ENCODE peak calls at places on chromosomes 6 and 20, in five cellular contexts. C is Panc1, K is cardiac muscle cell, G is adrenal gland, H is heart right ventricle. R is an unnamed sample.

GRCh38 chr6:88663801-88664200 is 299.6 kb downstream of the RNGTT start:
- DNase-seq in H (no peak), G (no peak), C (no peak), K (no peak), R (no peak)

GRCh38 chr6:13282393-13283069 is 45.8 kb downstream of the TBC1D7 start:
- DNase-seq in C (no peak), G (no peak), H (no peak), K (no peak), R (no peak)

GRCh38 chr6:168032383-168032760 is 34.9 kb downstream of the KIF25 start:
- DNase-seq in C (no peak), G (peak; percentile 49), K (peak; percentile 85), H (no peak), R (peak; percentile 35)

GRCh38 chr6:77324851-77325250 is 138.4 kb downstream of the HTR1B start:
- DNase-seq in C (no peak), G (no peak), K (peak; percentile 30), H (no peak), R (no peak)

GRCh38 chr20:63321148-63321831 is 28.3 kb downstream of the COL20A1 start:
- DNase-seq in C (no peak), K (peak; percentile 67), H (peak; percentile 75), G (no peak), R (no peak)

GRCh38 chr6:71194730-71195129 is 93.9 kb upstream of the OGFRL1 start:
- DNase-seq in G (no peak), H (no peak), K (peak; percentile 87), C (no peak), R (no peak)

GRCh38 chr6:140438346-140438735 is 1063.9 kb upstream of the CITED2 start:
- DNase-seq in K (no peak), G (no peak), C (no peak), H (no peak), R (no peak)

GRCh38 chr6:119040229-119040628 is 38.2 kb downstream of the FAM184A start:
- DNase-seq in K (no peak), C (no peak), H (no peak), G (no peak), R (no peak)

GRCh38 chr6:14732226-14732844 is 513.5 kb upstream of the JARID2 start:
- DNase-seq in H (no peak), G (no peak), C (no peak), K (no peak), R (no peak)

GRCh38 chr6:136822051-136822378 is 377 bp upstream of the PEX7 start:
- DNase-seq in K (peak; percentile 62), C (peak; percentile 17), H (no peak), G (peak; percentile 71), R (peak; percentile 7)

GRCh38 chr6:111812080-111813038 is 60.9 kb downstream of the FYN start:
- DNase-seq in H (no peak), G (no peak), C (no peak), K (no peak), R (no peak)
- H3K4me1 ChIP-seq in H (peaks cover 17% of the 10 kb centered on the region), G (no peaks in the 10 kb centered on the region), C (no peaks in the 10 kb centered on the region), K (no peaks in the 10 kb centered on the region), R (peaks cover 10% of the 10 kb centered on the region)

DNA sequence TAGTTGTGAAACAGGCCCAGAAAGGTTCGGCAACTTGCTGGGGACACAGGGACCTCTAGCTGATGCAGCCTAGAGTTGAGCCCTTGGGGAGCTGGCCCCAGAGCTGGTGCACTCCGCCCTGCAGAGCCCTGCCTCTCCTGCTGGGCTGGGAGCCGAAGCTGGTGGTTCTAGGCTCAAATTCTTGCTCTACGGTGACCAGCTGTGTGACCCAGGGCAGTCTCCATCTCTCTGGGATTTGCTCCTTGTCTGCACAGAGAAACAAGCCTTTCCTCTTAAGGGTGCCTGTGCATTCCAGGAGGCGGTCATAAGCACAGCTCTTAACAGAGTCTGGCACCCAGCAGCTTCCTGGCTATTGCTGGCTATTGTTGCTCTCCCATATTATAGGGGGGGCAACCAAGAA is 47.4 kb downstream of the RBM38 start:
- DNase-seq in C (no peak), H (no peak), K (no peak), G (no peak), R (no peak)
- H3K4me1 ChIP-seq in C (peaks cover 11% of the 10 kb centered on the region), H (peaks cover 47% of the 10 kb centered on the region), K (peaks cover 63% of the 10 kb centered on the region), G (no peaks in the 10 kb centered on the region), R (peaks cover 34% of the 10 kb centered on the region)

DNA sequence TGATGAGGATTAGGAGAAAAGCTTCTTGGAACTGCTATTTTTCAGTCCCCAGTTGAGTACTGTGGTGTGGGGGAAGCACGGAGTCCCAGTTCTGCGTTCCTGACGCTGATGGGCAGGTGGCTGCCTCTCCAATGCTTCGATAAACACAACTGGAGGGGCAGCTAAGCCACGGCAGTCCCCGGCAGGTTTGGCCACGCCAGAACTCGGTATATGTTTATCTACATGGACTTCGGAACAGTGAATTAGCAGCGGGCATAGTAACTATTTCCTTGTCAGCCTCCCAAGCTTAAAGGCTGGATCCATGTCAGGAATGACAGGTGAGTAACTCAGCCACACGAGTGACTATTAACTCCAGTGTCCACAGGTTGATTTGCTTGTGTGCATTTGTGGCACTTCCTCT is 354.4 kb downstream of the ZFAND3 start:
- DNase-seq in K (no peak), C (no peak), H (no peak), G (no peak), R (no peak)
- H3K4me1 ChIP-seq in K (peaks cover 10% of the 10 kb centered on the region), C (no peaks in the 10 kb centered on the region), H (no peaks in the 10 kb centered on the region), G (no peaks in the 10 kb centered on the region), R (peaks cover 30% of the 10 kb centered on the region)

DNA sequence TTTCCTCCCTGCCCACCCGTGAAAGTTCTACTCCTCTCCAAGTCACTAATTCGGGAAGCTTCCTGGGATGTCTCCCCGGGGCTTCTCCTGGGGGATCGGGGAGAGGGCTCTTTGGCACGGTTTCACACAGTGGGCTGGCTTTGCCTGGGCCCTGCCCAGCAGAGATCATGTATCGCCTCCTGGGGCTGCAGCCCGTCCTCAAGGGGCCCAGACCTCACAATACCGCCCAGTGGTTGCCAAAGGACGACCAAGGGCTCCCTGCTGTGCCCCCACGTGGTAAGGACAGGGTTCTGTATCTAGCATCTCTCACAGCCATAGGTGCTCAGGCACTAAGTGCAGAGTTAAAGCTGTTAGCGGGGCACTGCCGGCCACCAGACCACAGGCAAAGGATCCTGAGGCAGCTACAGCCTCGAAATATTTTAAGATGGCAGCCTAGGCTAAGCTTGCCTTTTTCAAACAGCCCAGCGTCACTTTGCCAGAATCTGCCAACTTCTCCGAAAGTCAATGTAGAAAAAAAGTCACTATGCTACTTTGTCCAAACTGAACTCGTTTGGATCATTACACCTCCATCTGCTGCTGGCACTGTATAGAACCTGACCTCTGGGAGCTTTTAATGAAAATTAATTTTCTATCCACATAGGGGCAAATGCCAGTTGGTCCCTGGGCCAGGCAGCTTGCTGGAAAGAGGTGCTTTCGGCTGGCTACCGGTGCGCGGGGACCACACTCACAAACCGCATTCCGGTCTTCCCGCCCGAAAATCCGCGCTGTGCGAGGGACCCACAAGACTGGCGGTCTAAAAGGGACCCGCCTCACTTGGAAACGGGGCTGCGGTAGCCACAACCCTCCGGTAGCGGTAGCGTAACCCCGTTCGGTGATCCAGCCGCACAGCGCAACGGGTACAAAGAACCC is 1.3 kb upstream of the NNAT start:
- DNase-seq in C (no peak), H (peak; percentile 24), K (no peak), G (peak; percentile 53), R (peak; percentile 46)
- H3K4me1 ChIP-seq in C (peaks cover 3% of the 10 kb centered on the region), H (peaks cover 85% of the 10 kb centered on the region), K (peaks cover 16% of the 10 kb centered on the region), G (no peaks in the 10 kb centered on the region), R (peaks cover 33% of the 10 kb centered on the region)

GRCh38 chr6:166201878-166202277 is 34.2 kb upstream of the TBXT start:
- DNase-seq in G (no peak), C (no peak), K (no peak), H (no peak), R (no peak)
- H3K4me1 ChIP-seq in G (no peaks in the 10 kb centered on the region), C (no peaks in the 10 kb centered on the region), K (no peaks in the 10 kb centered on the region), H (no peaks in the 10 kb centered on the region), R (peaks cover 20% of the 10 kb centered on the region)

DNA sequence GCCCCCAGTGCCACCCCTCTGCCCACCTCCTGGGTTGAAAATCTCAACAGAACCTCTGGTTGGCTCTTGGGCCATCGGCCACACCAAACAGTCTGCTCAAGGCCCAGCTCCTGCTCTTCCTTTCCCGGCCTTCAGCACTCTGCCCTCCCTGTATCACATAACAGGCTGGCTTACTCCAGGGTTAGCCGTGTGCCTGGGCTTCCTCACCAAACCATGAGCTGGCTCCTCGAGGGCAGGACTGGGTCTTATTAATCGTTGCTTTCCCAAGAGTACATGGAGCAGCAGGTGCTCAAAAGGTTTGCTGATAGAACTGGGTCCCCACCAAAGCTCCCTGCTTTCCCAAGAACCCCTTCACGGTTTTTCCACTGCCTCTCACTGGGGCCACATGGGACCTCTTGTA is 12.7 kb upstream of the FAM83C start:
- DNase-seq in C (no peak), K (no peak), G (no peak), H (no peak), R (no peak)
- H3K4me1 ChIP-seq in C (peaks cover 78% of the 10 kb centered on the region), K (no peaks in the 10 kb centered on the region), G (peaks cover 10% of the 10 kb centered on the region), H (peaks cover 18% of the 10 kb centered on the region), R (no peaks in the 10 kb centered on the region)

DNA sequence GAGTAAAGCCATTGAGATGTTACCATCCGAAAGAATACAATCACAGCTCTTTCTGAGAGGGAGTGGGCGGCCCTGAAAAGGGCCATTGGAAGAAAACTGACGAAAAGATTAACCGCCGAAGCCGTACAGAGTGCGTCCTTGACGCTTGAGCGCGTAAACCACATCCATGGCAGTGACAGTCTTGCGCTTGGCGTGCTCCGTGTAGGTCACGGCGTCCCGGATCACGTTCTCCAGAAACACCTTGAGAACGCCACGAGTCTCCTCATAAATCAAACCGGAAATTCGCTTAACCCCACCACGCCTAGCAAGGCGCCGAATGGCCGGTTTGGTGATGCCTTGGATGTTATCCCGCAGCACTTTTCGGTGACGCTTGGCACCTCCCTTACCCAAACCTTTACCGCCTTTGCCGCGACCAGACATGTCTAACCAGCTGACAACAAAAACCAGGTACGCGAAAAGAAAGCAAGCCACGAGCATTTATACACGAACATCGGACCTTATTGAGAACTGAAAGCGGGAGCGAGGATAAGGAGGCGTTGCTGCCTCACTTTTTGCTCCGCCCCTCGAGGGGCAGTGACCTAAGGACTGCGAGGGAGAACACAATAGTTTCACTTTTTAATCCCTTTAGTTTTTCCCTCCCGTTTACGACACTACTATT is 60.3 kb upstream of the HFE start:
- DNase-seq in G (peak; percentile 98), C (peak; percentile 99), H (peak; percentile 84), K (peak; percentile 94), R (peak; percentile 92)
- H3K4me1 ChIP-seq in G (no peaks in the 10 kb centered on the region), C (peaks cover 57% of the 10 kb centered on the region), H (peaks cover 13% of the 10 kb centered on the region), K (peaks cover 23% of the 10 kb centered on the region), R (peaks cover 51% of the 10 kb centered on the region)

R was measured in neural progenitor cell.